ENCODE peak calls at places on chromosome 14, in seven cellular contexts. X is K562, J is astrocyte, O is endothelial cell of umbilical vein, Z is fibroblast of lung, Y is GM23248, B is HCT116. K is an unnamed sample.

GRCh38 chr14:38137005-38137404 is 70.7 kb upstream of the SSTR1 start:
- DNase-seq in Y (peak; percentile 78), B (no peak), Z (peak; percentile 67), J (no peak), O (no peak), X (no peak), K (no peak)

GRCh38 chr14:59707778-59708635 is 131.4 kb upstream of the CCDC175 start:
- DNase-seq in Y (peak; percentile 2), B (no peak), Z (peak; percentile 2), J (no peak), X (no peak), O (no peak), K (no peak)

GRCh38 chr14:52797653-52798052 is 6.2 kb upstream of the GNPNAT1 start:
- DNase-seq in X (no peak), O (no peak), Z (no peak), J (no peak), B (no peak), Y (no peak), K (no peak)

GRCh38 chr14:59769586-59769985 is 101.0 kb downstream of the RTN1 start:
- DNase-seq in J (no peak), X (no peak), Z (no peak), B (no peak), Y (no peak), O (no peak), K (no peak)

GRCh38 chr14:59303216-59303615 is 114.7 kb downstream of the DAAM1 start:
- DNase-seq in J (peak; percentile 72), Z (no peak), Y (peak; percentile 69), B (no peak), O (no peak), X (no peak), K (no peak)

GRCh38 chr14:91252901-91253794 is 8.6 kb upstream of the GPR68 start:
- DNase-seq in J (no peak), O (no peak), Y (peak; percentile 70), Z (no peak), B (no peak), X (peak; percentile 73), K (peak; percentile 3)

GRCh38 chr14:40204441-40205175 is 772.4 kb upstream of the FBXO33 start:
- DNase-seq in O (no peak), J (no peak), Z (no peak), Y (no peak), B (no peak), X (no peak), K (no peak)

GRCh38 chr14:22002860-22003284 is 329.3 kb upstream of the OR4E1 start:
- DNase-seq in Z (no peak), B (peak; percentile 16), X (peak; percentile 12), O (no peak), J (no peak), Y (peak; percentile 4), K (no peak)

GRCh38 chr14:31582286-31582691 is 21.1 kb downstream of the NUBPL start:
- DNase-seq in X (no peak), O (peak; percentile 28), B (no peak), Z (peak; percentile 73), J (peak; percentile 85), Y (peak; percentile 49), K (no peak)

GRCh38 chr14:53956427-53957201 is at the start of gene BMP4:
- DNase-seq in X (peak; percentile 32), O (peak; percentile 86), J (peak; percentile 46), B (peak; percentile 82), Y (peak; percentile 10), Z (peak; percentile 66), K (peak; percentile 93)

GRCh38 chr14:36857842-36858445 is 196.3 kb downstream of the PAX9 start:
- DNase-seq in B (no peak), J (no peak), Z (no peak), O (no peak), X (no peak), Y (no peak), K (no peak)

GRCh38 chr14:26415618-26416123 is 182.2 kb downstream of the NOVA1 start:
- DNase-seq in O (no peak), B (no peak), X (no peak), J (no peak), Y (peak; percentile 48), Z (peak; percentile 74), K (no peak)

GRCh38 chr14:95352481-95352880 is 32.8 kb upstream of the CLMN start:
- DNase-seq in O (no peak), J (no peak), X (no peak), Y (no peak), Z (no peak), B (no peak), K (no peak)

GRCh38 chr14:71582705-71583104 is 349.5 kb upstream of the RGS6 start:
- DNase-seq in Z (peak; percentile 54), J (peak; percentile 87), Y (peak; percentile 82), O (no peak), X (no peak), B (no peak), K (no peak)

GRCh38 chr14:90850487-90850886 is 34.3 kb upstream of the TTC7B start:
- DNase-seq in J (peak; percentile 71), Y (no peak), X (no peak), B (peak; percentile 45), Z (peak; percentile 16), O (peak; percentile 82), K (peak; percentile 22)

GRCh38 chr14:69316449-69317391 is 56.8 kb downstream of the GALNT16 start:
- DNase-seq in Z (peak; percentile 98), X (no peak), J (peak; percentile 99), O (peak; percentile 7), B (no peak), Y (peak; percentile 98), K (peak; percentile 86)

GRCh38 chr14:41362134-41362533 is 244.5 kb upstream of the LRFN5 start:
- DNase-seq in Z (no peak), O (no peak), B (no peak), Y (peak; percentile 1), X (no peak), J (no peak), K (no peak)

GRCh38 chr14:94933411-94933964 is 163.6 kb upstream of the GSC start:
- DNase-seq in O (no peak), Y (peak; percentile 20), J (no peak), X (no peak), B (no peak), Z (no peak), K (no peak)

GRCh38 chr14:75298187-75298985 is 19.8 kb downstream of the FOS start:
- DNase-seq in Y (no peak), J (no peak), X (no peak), O (no peak), Z (peak; percentile 40), B (no peak), K (peak; percentile 47)

GRCh38 chr14:94656043-94656442 is 43.9 kb downstream of the SERPINA3 start:
- DNase-seq in X (no peak), Y (no peak), Z (no peak), O (no peak), B (no peak), J (no peak), K (no peak)

GRCh38 chr14:33297565-33297964 is 358.9 kb downstream of the NPAS3 start:
- DNase-seq in O (no peak), Y (no peak), Z (no peak), J (no peak), B (no peak), X (no peak), K (no peak)

GRCh38 chr14:53192023-53192422 is 38.9 kb upstream of the DDHD1 start:
- DNase-seq in Z (no peak), J (peak; percentile 4), X (no peak), Y (peak; percentile 30), B (no peak), O (no peak), K (no peak)

GRCh38 chr14:23146980-23147379 is 27.9 kb upstream of the CEBPE start:
- DNase-seq in Z (no peak), Y (no peak), J (no peak), B (no peak), O (no peak), X (no peak), K (no peak)
- H3K27ac ChIP-seq in Z (no peak overlapping the region), Y (no peak overlapping the region), J (no peak overlapping the region), B (no peak overlapping the region), O (no peak overlapping the region), X (peak overlapping the region; percentile 56), K (no peak overlapping the region)

DNA sequence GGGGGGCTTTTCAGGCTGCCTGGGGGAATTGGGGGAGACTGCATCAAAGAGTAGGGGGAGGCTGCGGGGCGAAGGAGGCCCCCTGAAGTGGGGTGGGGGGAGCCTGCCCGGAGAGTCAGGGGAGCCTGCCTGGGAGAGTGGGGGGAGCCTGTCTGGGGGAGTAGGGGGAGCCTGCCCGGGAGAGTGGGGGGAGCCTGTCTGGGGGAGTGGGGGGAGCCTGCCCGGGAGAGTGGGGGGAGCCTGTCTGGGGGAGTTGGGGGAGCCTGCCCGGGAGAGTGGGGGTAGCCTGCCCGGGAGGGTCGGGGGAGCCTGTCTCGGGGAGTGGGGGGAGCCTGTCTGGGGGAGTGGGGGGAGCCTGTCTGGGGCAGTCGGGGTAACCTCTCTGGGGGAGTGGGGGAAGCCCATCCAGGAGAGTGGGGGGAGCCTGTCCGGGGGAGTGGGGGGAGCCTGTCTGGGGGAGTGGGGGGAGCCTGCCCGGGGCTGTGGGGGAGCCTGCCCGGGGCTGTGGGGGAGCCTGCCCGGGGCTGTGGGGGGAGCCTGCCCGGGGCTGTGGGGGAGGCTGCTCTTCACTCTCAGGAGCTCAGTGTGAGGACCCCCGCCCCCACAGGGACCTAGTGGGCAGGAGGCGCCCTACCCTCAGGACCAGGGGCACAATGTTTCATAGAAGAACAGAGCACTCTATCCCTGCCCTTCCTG is 6.5 kb upstream of the DEGS2 start:
- DNase-seq in B (no peak), O (no peak), Z (no peak), J (no peak), Y (no peak), X (peak; percentile 26), K (no peak)
- TF ChIP-seq EZH2 in B (no peak), O (no peak), Z (no peak), J (no peak), Y (no peak), X (no peak), K (no peak)

DNA sequence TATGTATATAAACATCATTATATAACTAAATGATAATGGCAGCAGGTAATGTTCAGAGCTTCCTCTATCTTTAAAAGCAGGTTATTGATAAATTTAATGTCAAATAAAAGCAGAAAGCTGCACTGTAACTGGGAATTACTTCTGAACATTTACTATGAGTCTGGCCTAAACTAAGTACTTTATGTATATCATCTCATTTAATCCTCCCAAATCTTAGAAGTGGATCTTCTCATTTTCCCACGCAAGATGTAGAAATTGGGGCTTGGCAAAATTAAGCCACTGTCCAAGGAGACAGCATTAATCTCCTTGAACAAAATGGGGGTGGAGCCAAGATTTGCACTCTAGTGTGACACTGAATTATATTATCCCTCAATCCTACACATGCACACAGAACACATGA is 5.7 kb downstream of the NIN start:
- DNase-seq in B (no peak), X (no peak), Z (no peak), J (no peak), O (no peak), Y (no peak), K (no peak)
- H3K4me2 ChIP-seq in B (no peak overlapping the region), X (no peak overlapping the region), Z (no peak overlapping the region), J (no peak overlapping the region), O (no peak overlapping the region), Y (no peak overlapping the region), K (no peak overlapping the region)

DNA sequence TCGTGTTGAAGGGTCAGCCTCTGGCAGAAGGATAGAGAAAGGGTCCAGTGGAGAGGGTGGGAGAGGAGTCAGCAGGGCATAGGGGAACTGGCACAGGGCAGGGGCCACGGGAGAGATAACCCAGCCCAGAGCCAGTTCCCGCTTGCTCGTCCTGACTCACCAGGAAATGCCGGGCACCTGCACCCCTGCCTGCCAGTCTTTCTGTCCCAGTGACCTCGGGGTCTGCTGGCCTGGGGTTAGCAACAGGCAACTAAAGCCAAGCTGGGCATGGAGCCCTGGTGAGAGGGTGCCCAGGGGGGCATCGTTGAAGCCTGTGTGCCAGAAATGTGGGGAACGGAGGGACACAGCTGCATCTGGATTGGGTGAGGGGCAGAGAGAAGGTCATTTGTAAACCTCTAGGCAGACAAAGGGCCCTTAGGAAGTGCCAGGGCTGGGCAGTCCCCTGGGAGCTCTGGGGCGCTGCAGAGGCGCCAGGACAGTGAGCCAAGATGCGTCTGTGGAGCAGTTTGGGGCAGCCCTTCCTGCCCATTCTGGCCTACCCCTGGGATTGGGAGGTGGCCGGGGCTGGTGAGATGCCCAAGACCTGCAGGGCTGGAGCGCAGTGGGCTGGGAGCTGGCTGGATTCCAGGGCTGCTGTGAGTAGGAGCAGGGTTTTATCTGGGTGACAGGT is 5.5 kb downstream of the TNFAIP2 start:
- DNase-seq in B (no peak), Z (no peak), X (no peak), Y (no peak), J (no peak), O (no peak), K (peak; percentile 96)
- H3K27ac ChIP-seq in B (peak overlapping the region; percentile 35), Z (no peak overlapping the region), X (no peak overlapping the region), Y (no peak overlapping the region), J (no peak overlapping the region), O (no peak overlapping the region), K (peak overlapping the region; percentile 86)

K was measured in PC-9.